ENCODE peak calls at places on chromosomes 2 and 18, in five cellular contexts. K, U, E, J and L are unnamed samples.

GRCh38 chr2:33620-34019 is 12.7 kb downstream of the FAM110C start:
- DNase-seq in K (peak), U (peak), E (no peak), J (peak), L (no peak)

GRCh38 chr2:195029804-195030654 is 627.0 kb upstream of the SLC39A10 start:
- DNase-seq in K (no peak), U (no peak), E (no peak), J (no peak), L (peak)

GRCh38 chr2:189191766-189192165 is 12.2 kb upstream of the COL5A2 start:
- DNase-seq in K (no peak), U (no peak), E (no peak), J (no peak), L (no peak)

GRCh38 chr2:240991378-240992263 is 6.8 kb upstream of the SNED1 start:
- DNase-seq in K (peak), U (peak), E (peak), J (peak), L (peak)

GRCh38 chr2:148660999-148661398 is 16.4 kb downstream of the EPC2 start:
- DNase-seq in K (no peak), U (no peak), E (no peak), J (no peak), L (no peak)

GRCh38 chr2:178830451-178830850 is 23.2 kb upstream of the TTN start:
- DNase-seq in K (no peak), U (no peak), E (no peak), J (no peak), L (no peak)

GRCh38 chr18:26057208-26057821 is 33.1 kb downstream of the SS18 start:
- DNase-seq in K (no peak), U (no peak), E (no peak), J (no peak), L (peak)

GRCh38 chr2:196516541-196516940 is 123.0 kb upstream of the CCDC150 start:
- DNase-seq in K (no peak), U (no peak), E (no peak), J (no peak), L (no peak)

GRCh38 chr2:226683196-226683595 is 116.4 kb downstream of the IRS1 start:
- DNase-seq in K (peak), U (no peak), E (no peak), J (no peak), L (peak)

GRCh38 chr18:31684279-31685096 is at the start of gene B4GALT6:
- DNase-seq in K (peak), U (no peak), E (peak), J (peak), L (peak)

GRCh38 chr18:54791657-54792056 is 36.6 kb upstream of the RAB27B start:
- DNase-seq in K (no peak), U (no peak), E (peak), J (no peak), L (no peak)

GRCh38 chr2:59182249-59182648 is 941.1 kb upstream of the FANCL start:
- DNase-seq in K (peak), U (no peak), E (no peak), J (no peak), L (no peak)

GRCh38 chr2:133841905-133842304 is 273.6 kb upstream of the NCKAP5 start:
- DNase-seq in K (peak), U (no peak), E (peak), J (no peak), L (peak)

GRCh38 chr2:84022810-84023431 is 436.2 kb downstream of the SUCLG1 start:
- DNase-seq in K (peak), U (peak), E (no peak), J (peak), L (peak)

GRCh38 chr2:86790828-86791561 is at the start of gene CD8A:
- DNase-seq in K (no peak), U (no peak), E (no peak), J (no peak), L (no peak)

GRCh38 chr2:136796339-136796738 is 31.0 kb downstream of the THSD7B start:
- DNase-seq in K (no peak), U (no peak), E (no peak), J (no peak), L (no peak)
- TF ChIP-seq CTCF in K (no peak), U (no peak), E (peak), J (no peak), L (no peak)

GRCh38 chr18:57619881-57620280 is 1.8 kb downstream of the NARS1 start:
- DNase-seq in K (no peak), U (no peak), E (no peak), J (no peak), L (no peak)
- TF ChIP-seq CTCF in K (no peak), U (no peak), E (no peak), J (no peak), L (no peak)

GRCh38 chr2:160407393-160408204 is 86.0 kb downstream of the RBMS1 start:
- DNase-seq in K (peak), U (no peak), E (peak), J (peak), L (peak)
- TF ChIP-seq CTCF in K (peak), U (no peak), E (no peak), J (no peak), L (no peak)

GRCh38 chr18:7566587-7567486 is at the start of gene PTPRM:
- DNase-seq in K (peak), U (peak), E (peak), J (peak), L (peak)
- TF ChIP-seq CTCF in K (peak), U (no peak), E (peak), J (peak), L (no peak)